ENCODE peak calls at places on chromosomes 3 and 15, in nine cellular contexts. R is anterior cingulate cortex; V is amygdala; E is activated CD8-positive, alpha-beta memory T cell treated with anti-CD3 and anti-CD28 coated beads for 4 hours; B is activated CD4-positive, alpha-beta memory T cell treated with anti-CD3 and anti-CD28 coated beads, Interleukin-2, amount 10 ng/mL, durations not matched to agents 7 days and 5 days; H is NB4; F is COR-L47; U is SW480; J is stromal cell of bone marrow. D is an unnamed sample.
A peak's percentile ranks its signal among the peaks of the same experiment; 100 is the strongest.

GRCh38 chr15:48559270-48559669 is 86.2 kb downstream of the FBN1 start:
- DNase-seq in R (no peak), V (no peak), E (no peak), B (no peak), H (no peak), F (no peak), U (no peak), J (peak; percentile 74), D (no peak)

GRCh38 chr3:48630407-48630806 is 4.9 kb downstream of the SLC26A6 start:
- DNase-seq in R (no peak), V (no peak), E (no peak), B (no peak), H (no peak), F (no peak), U (no peak), J (no peak), D (no peak)

GRCh38 chr15:74950078-74951000 is 6.2 kb downstream of the RPP25 start:
- DNase-seq in R (peak; percentile 50), V (peak; percentile 30), E (peak; percentile 56), B (peak; percentile 83), H (peak; percentile 81), F (peak; percentile 62), U (peak; percentile 63), J (peak; percentile 46), D (peak; percentile 79)

GRCh38 chr15:48641416-48641815 is 4.1 kb downstream of the FBN1 start:
- DNase-seq in R (no peak), V (no peak), E (no peak), B (no peak), H (peak; percentile 12), F (peak; percentile 39), U (peak; percentile 29), J (no peak), D (peak; percentile 85)

GRCh38 chr3:55376753-55377347 is 110.3 kb downstream of the WNT5A start:
- DNase-seq in R (no peak), V (no peak), E (no peak), B (no peak), H (no peak), F (no peak), U (no peak), J (no peak), D (no peak)

GRCh38 chr3:117144832-117145231 is 435.3 kb downstream of the TUSC7 start:
- DNase-seq in R (no peak), V (no peak), E (no peak), B (no peak), H (no peak), F (no peak), U (no peak), J (peak; percentile 18), D (no peak)

GRCh38 chr15:32843211-32843907 is 125.6 kb downstream of the GREM1 start:
- DNase-seq in R (no peak), V (no peak), E (no peak), B (no peak), H (peak; percentile 11), F (no peak), U (no peak), J (no peak), D (no peak)

GRCh38 chr3:27509376-27509775 is 25.2 kb upstream of the SLC4A7 start:
- DNase-seq in R (no peak), V (no peak), E (no peak), B (no peak), H (peak; percentile 87), F (no peak), U (no peak), J (no peak), D (no peak)

GRCh38 chr15:33852094-33852493 is 116.2 kb upstream of the CHRM5 start:
- DNase-seq in R (no peak), V (no peak), E (no peak), B (no peak), H (no peak), F (no peak), U (no peak), J (no peak), D (no peak)

GRCh38 chr3:15815696-15816095 is 17.9 kb upstream of the ANKRD28 start:
- DNase-seq in R (no peak), V (no peak), E (no peak), B (no peak), H (peak; percentile 47), F (peak; percentile 52), U (peak; percentile 45), J (peak; percentile 67), D (no peak)

GRCh38 chr3:45528429-45528828 is 66.1 kb upstream of the LIMD1 start:
- DNase-seq in R (no peak), V (no peak), E (no peak), B (no peak), H (no peak), F (no peak), U (no peak), J (peak; percentile 62), D (no peak)

GRCh38 chr3:53665606-53666005 is 171.2 kb downstream of the CACNA1D start:
- DNase-seq in R (no peak), V (no peak), E (no peak), B (no peak), H (no peak), F (no peak), U (no peak), J (no peak), D (no peak)

GRCh38 chr3:62193586-62194345 is 179.6 kb downstream of the FEZF2 start:
- DNase-seq in R (no peak), V (no peak), E (no peak), B (no peak), H (no peak), F (no peak), U (no peak), J (no peak), D (no peak)